ENCODE peak calls at places on chromosomes 12 and 14, in four cellular contexts. F is CD4-positive, alpha-beta T cell; J is H9; X is osteocyte. E is an unnamed sample.

GRCh38 chr14:23052182-23052623 is 5.1 kb downstream of the CDH24 start:
- DNase-seq in X (no peak), F (no peak), J (peak; percentile 73), E (no peak)

GRCh38 chr14:44204061-44204815 is 302.8 kb downstream of the FSCB start:
- DNase-seq in F (no peak), J (no peak), X (no peak), E (no peak)

GRCh38 chr12:39723831-39724230 is 104.2 kb upstream of the ABCD2 start:
- DNase-seq in F (no peak), X (no peak), J (peak; percentile 30), E (no peak)

GRCh38 chr12:115918763-115919162 is 358.7 kb downstream of the MED13L start:
- DNase-seq in F (no peak), X (no peak), J (no peak), E (no peak)

GRCh38 chr12:41228066-41228820 is 40.1 kb downstream of the PDZRN4 start:
- DNase-seq in J (no peak), F (no peak), X (no peak), E (no peak)

GRCh38 chr12:119989619-119990381 is 764 bp downstream of the BICDL1 start:
- DNase-seq in F (peak; percentile 44), X (peak; percentile 94), J (peak; percentile 86), E (peak; percentile 73)

GRCh38 chr14:73887116-73887490 is 444 bp downstream of the ZNF410 start:
- DNase-seq in X (no peak), F (no peak), J (no peak), E (no peak)

GRCh38 chr14:33765251-33765650 is 185.6 kb downstream of the EGLN3 start:
- DNase-seq in X (no peak), J (peak; percentile 65), F (no peak), E (no peak)

GRCh38 chr12:109734219-109735000 is 20.8 kb downstream of the FAM222A start:
- DNase-seq in F (no peak), X (no peak), J (peak; percentile 90), E (peak; percentile 6)

GRCh38 chr12:50924131-50924438 is 28.3 kb upstream of the HIGD1C start:
- DNase-seq in F (no peak), J (peak; percentile 37), X (no peak), E (no peak)

GRCh38 chr12:31005944-31006361 is 67.7 kb upstream of the DDX11 start:
- DNase-seq in F (no peak), J (no peak), X (no peak), E (no peak)

GRCh38 chr12:40016960-40017359 is 88.9 kb downstream of the SLC2A13 start:
- DNase-seq in X (no peak), J (no peak), F (no peak), E (no peak)

GRCh38 chr12:50258167-50258551 is 25.2 kb downstream of the LIMA1 start:
- DNase-seq in J (no peak), X (no peak), F (no peak), E (no peak)

GRCh38 chr12:26471560-26471959 is 276.2 kb downstream of the SSPN start:
- DNase-seq in J (no peak), X (no peak), F (no peak), E (no peak)

GRCh38 chr14:76773188-76773885 is 12.1 kb downstream of the VASH1 start:
- DNase-seq in F (no peak), J (peak; percentile 25), X (peak; percentile 83), E (no peak)

GRCh38 chr14:33740531-33740930 is 210.3 kb downstream of the EGLN3 start:
- DNase-seq in F (no peak), J (no peak), X (no peak), E (no peak)

GRCh38 chr14:102776761-102777710 is at the start of gene TRAF3:
- DNase-seq in J (peak; percentile 27), X (peak; percentile 88), F (peak; percentile 81), E (peak; percentile 87)

GRCh38 chr12:31845613-31846321 is 113.4 kb upstream of the RESF1 start:
- DNase-seq in J (no peak), F (no peak), X (no peak), E (no peak)

GRCh38 chr14:38145142-38145541 is 62.6 kb upstream of the SSTR1 start:
- DNase-seq in F (no peak), X (no peak), J (no peak), E (no peak)

GRCh38 chr14:101821528-101821927 is 60.0 kb downstream of the PPP2R5C start:
- DNase-seq in F (peak; percentile 62), J (no peak), X (no peak), E (no peak)

GRCh38 chr12:42762395-42762925 is 172.9 kb upstream of the PRICKLE1 start:
- DNase-seq in X (no peak), F (no peak), J (no peak), E (no peak)

GRCh38 chr14:80087411-80087810 is 123.9 kb downstream of the DIO2 start:
- DNase-seq in F (no peak), X (no peak), J (no peak), E (no peak)

GRCh38 chr12:50110127-50110761 is 1.8 kb upstream of the COX14 start:
- DNase-seq in F (no peak), X (no peak), J (no peak), E (peak; percentile 32)

GRCh38 chr14:74804219-74804825 is 41.2 kb downstream of the YLPM1 start:
- DNase-seq in F (no peak), X (no peak), J (no peak), E (no peak)

GRCh38 chr12:94262228-94263010 is 114.0 kb downstream of the PLXNC1 start:
- DNase-seq in X (no peak), F (peak; percentile 50), J (no peak), E (peak; percentile 63)

GRCh38 chr12:54358620-54358944 is 5.7 kb downstream of the GPR84 start:
- DNase-seq in J (no peak), X (no peak), F (no peak), E (no peak)

GRCh38 chr12:1491983-1492697 is 102.2 kb downstream of the FBXL14 start:
- DNase-seq in F (no peak), X (peak; percentile 17), J (peak; percentile 23), E (no peak)

GRCh38 chr12:76781321-76781720 is 17.4 kb downstream of the ZDHHC17 start:
- DNase-seq in X (no peak), J (no peak), F (no peak), E (no peak)

GRCh38 chr12:51763743-51764142 is 84.8 kb downstream of the FIGNL2 start:
- DNase-seq in X (no peak), J (no peak), F (no peak), E (no peak)

GRCh38 chr12:113594967-113595366 is 123.3 kb upstream of the LHX5 start:
- DNase-seq in X (no peak), F (no peak), J (no peak), E (no peak)

GRCh38 chr12:60148831-60149230 is 553.0 kb downstream of the SLC16A7 start:
- DNase-seq in X (no peak), F (no peak), J (no peak), E (no peak)

GRCh38 chr14:105481886-105482454 is 4.7 kb upstream of the CRIP1 start:
- DNase-seq in F (peak; percentile 96), X (peak; percentile 98), J (peak; percentile 92), E (peak; percentile 77)

GRCh38 chr14:26596722-26597030 is 1.2 kb downstream of the NOVA1 start:
- DNase-seq in F (no peak), X (no peak), J (peak; percentile 25), E (no peak)

GRCh38 chr12:98418357-98419075 is 96.9 kb upstream of the TMPO start:
- DNase-seq in X (peak; percentile 91), J (peak; percentile 65), F (no peak), E (no peak)

GRCh38 chr14:100122481-100123215 is 36.8 kb downstream of the DEGS2 start:
- DNase-seq in J (no peak), F (no peak), X (no peak), E (no peak)
- TF ChIP-seq CTCF in J (peak; percentile 20), F (no peak), X (no peak), E (no peak)

GRCh38 chr14:68612049-68612448 is 180.8 kb downstream of the ZFP36L1 start:
- DNase-seq in X (no peak), J (no peak), F (no peak), E (no peak)
- TF ChIP-seq CTCF in X (no peak), J (no peak), F (no peak), E (no peak)

GRCh38 chr14:24065408-24065807 is 6.0 kb upstream of the CPNE6 start:
- DNase-seq in X (no peak), J (no peak), F (no peak), E (no peak)

GRCh38 chr14:24064856-24065255 is 6.5 kb upstream of the CPNE6 start:
- DNase-seq in X (no peak), F (no peak), J (no peak), E (no peak)

GRCh38 chr14:24067133-24068082 is 4.0 kb upstream of the CPNE6 start:
- DNase-seq in X (no peak), F (no peak), J (no peak), E (no peak)

GRCh38 chr14:24068711-24069410 is 2.5 kb upstream of the CPNE6 start:
- DNase-seq in X (no peak), F (no peak), J (no peak), E (no peak)

DNA sequence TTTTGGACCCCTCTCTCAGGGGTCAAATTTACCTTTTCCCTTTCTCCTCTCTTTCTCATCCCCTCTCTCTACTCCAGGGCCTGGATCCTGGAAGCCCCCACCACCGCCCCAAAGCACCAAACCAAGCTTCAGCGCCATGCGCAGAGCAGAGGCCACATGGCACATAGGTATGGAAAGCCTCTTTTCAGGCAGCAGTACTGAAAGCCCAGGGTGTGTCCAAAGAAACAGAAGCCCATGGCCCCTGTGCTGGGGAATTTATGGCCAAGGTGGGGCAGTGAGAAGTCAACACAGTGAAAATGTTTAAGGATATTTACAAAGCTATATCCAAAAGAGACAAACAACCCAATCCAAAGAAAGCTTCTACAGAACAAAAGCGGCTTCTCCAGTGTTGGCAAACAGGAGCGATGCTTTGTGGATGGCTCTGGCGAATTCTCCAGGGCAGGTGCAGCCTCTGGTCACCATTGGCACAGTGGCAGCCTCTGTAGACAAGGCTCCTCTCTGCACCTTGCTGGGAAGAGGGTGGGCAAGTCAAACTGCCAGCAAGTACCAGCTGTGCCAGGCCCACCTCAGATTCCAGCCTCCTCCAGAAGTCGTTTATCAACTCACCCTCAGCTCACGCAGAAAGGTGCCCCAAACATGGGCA is 4.8 kb upstream of the CPNE6 start:
- DNase-seq in X (no peak), J (no peak), F (no peak), E (no peak)
- TF ChIP-seq CTCF in X (no peak), J (no peak), F (no peak), E (no peak)

GRCh38 chr12:53182836-53183235 is 2.1 kb upstream of the CSAD start:
- DNase-seq in J (no peak), F (no peak), X (no peak), E (no peak)

GRCh38 chr12:53184828-53185227 is 4.1 kb upstream of the CSAD start:
- DNase-seq in J (no peak), X (no peak), F (no peak), E (no peak)

GRCh38 chr12:53186745-53187144 is 6.0 kb upstream of the CSAD start:
- DNase-seq in F (no peak), X (no peak), J (no peak), E (no peak)

GRCh38 chr12:53187145-53187899 is 6.6 kb upstream of the CSAD start:
- DNase-seq in X (no peak), J (no peak), F (no peak), E (no peak)

DNA sequence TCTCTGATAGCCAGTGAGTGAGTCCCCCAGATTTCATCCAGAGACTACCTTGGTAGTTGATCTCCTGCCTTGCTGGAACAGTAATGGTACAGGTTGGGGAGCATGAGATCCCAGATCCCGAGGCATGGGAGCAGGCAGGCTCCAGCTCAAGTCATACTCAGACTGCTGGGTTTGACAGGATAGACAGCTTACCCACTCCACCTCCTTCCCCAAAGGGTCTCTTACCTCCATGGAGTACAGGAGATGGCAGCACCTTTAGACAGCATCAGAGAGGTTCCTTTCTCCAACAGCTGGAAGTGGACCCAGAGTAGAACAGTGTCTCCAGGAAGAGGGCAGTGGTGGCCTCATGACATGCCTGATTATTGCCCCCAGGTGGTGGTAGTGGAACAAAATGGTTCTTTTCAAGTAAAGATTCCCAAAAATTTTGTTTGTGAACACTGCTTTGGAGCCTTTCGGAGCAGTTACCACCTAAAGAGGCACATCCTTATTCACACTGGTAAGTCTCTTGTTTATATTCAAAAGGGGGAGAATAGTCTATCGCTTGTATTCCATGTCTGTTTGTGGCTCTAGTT is 4.9 kb upstream of the CSAD start:
- DNase-seq in F (no peak), X (no peak), J (no peak), E (no peak)
- TF ChIP-seq CTCF in F (no peak), X (no peak), J (peak; percentile 16), E (no peak)